ENCODE peak calls at places on chromosomes 11 and 22, in four cellular contexts. L is ELF-1; Q is activated CD8-positive, alpha-beta memory T cell treated with anti-CD3 and anti-CD28 coated beads for 1 hour; T is neuronal stem cell. P is an unnamed sample.

GRCh38 chr11:34136420-34136819 is 31.0 kb downstream of the NAT10 start:
- DNase-seq in L (no peak), Q (no peak), T (no peak), P (no peak)

GRCh38 chr22:40196628-40197027 is 18.9 kb downstream of the TNRC6B start:
- DNase-seq in L (no peak), Q (no peak), T (no peak), P (no peak)

GRCh38 chr11:79312591-79313267 is 128.1 kb downstream of the TENM4 start:
- DNase-seq in L (no peak), Q (no peak), T (no peak), P (no peak)

GRCh38 chr11:47955356-47955755 is 25.0 kb upstream of the PTPRJ start:
- DNase-seq in L (no peak), Q (no peak), T (no peak), P (no peak)

GRCh38 chr22:46672731-46673130 is 52.5 kb downstream of the GRAMD4 start:
- DNase-seq in L (no peak), Q (no peak), T (no peak), P (no peak)

GRCh38 chr11:36346562-36347383 is 50.7 kb downstream of the PRR5L start:
- DNase-seq in L (no peak), Q (no peak), T (no peak), P (no peak)

GRCh38 chr11:11842426-11843008 is 745 bp downstream of the USP47 start:
- DNase-seq in L (peak; percentile 70), Q (peak; percentile 22), T (peak; percentile 53), P (peak; percentile 24)

GRCh38 chr11:35303596-35304392 is 115.6 kb downstream of the SLC1A2 start:
- DNase-seq in L (no peak), Q (no peak), T (no peak), P (no peak)

GRCh38 chr11:22076215-22076930 is 116.5 kb upstream of the ANO5 start:
- DNase-seq in L (no peak), Q (no peak), T (no peak), P (no peak)

GRCh38 chr11:65110354-65110861 is 1.3 kb upstream of the TM7SF2 start:
- DNase-seq in L (peak; percentile 95), Q (peak; percentile 90), T (peak; percentile 85), P (peak; percentile 86)

GRCh38 chr22:46079861-46080821 is 70.2 kb upstream of the PPARA start:
- DNase-seq in L (no peak), Q (no peak), T (no peak), P (no peak)

GRCh38 chr22:38127869-38128268 is 17.4 kb upstream of the BAIAP2L2 start:
- DNase-seq in L (no peak), Q (no peak), T (no peak), P (no peak)

GRCh38 chr11:133811850-133812685 is 33.2 kb downstream of the SPATA19 start:
- DNase-seq in L (peak; percentile 54), Q (no peak), T (no peak), P (no peak)

GRCh38 chr22:36870250-36870649 is 9.4 kb downstream of the NCF4 start:
- DNase-seq in L (peak; percentile 35), Q (no peak), T (no peak), P (no peak)

GRCh38 chr11:33716236-33716635 is 15.6 kb upstream of the C11orf91 start:
- DNase-seq in L (no peak), Q (no peak), T (no peak), P (no peak)

GRCh38 chr11:129230006-129230405 is 37.9 kb upstream of the ARHGAP32 start:
- DNase-seq in L (no peak), Q (no peak), T (no peak), P (peak; percentile 6)

GRCh38 chr11:19995131-19995530 is 165.1 kb downstream of the DBX1 start:
- DNase-seq in L (peak; percentile 42), Q (no peak), T (no peak), P (no peak)

GRCh38 chr22:36819112-36819511 is 2.3 kb upstream of the PVALB start:
- DNase-seq in L (peak; percentile 66), Q (no peak), T (no peak), P (no peak)

GRCh38 chr11:34168642-34169051 is 63.2 kb downstream of the NAT10 start:
- DNase-seq in L (no peak), Q (no peak), T (no peak), P (no peak)

GRCh38 chr11:107157809-107158187 is 139.5 kb upstream of the GUCY1A2 start:
- DNase-seq in L (no peak), Q (no peak), T (no peak), P (no peak)

GRCh38 chr11:125263268-125263790 is 98.8 kb downstream of the PKNOX2 start:
- DNase-seq in L (peak; percentile 98), Q (no peak), T (peak; percentile 94), P (no peak)

GRCh38 chr11:122637538-122637937 is 18.0 kb upstream of the UBASH3B start:
- DNase-seq in L (no peak), Q (no peak), T (no peak), P (peak; percentile 29)

GRCh38 chr22:32764330-32765116 is 37.0 kb upstream of the TIMP3 start:
- DNase-seq in L (no peak), Q (no peak), T (no peak), P (no peak)

GRCh38 chr11:116731097-116731761 is 41.6 kb downstream of the BUD13 start:
- DNase-seq in L (peak; percentile 85), Q (no peak), T (peak; percentile 56), P (no peak)

GRCh38 chr11:70332567-70332966 is 62.1 kb downstream of the PPFIA1 start:
- DNase-seq in L (no peak), Q (no peak), T (no peak), P (no peak)

GRCh38 chr11:69887330-69887729 is 68.1 kb upstream of the FGF3 start:
- DNase-seq in L (no peak), Q (no peak), T (no peak), P (no peak)

P was measured in CD4-positive, CD25-positive, alpha-beta regulatory T cell.